ENCODE peak calls at places on chromosomes 4 and X, in eight cellular contexts. Q, U, D, M, S, W, A and O are unnamed samples.

GRCh38 chrX:40936827-40937226 is 148.4 kb upstream of the USP9X start:
- DNase-seq in Q (no peak), U (no peak), D (no peak), M (no peak), S (no peak), W (no peak), A (no peak), O (no peak)

GRCh38 chr4:184453402-184454160 is 20.8 kb downstream of the IRF2 start:
- DNase-seq in Q (peak), U (no peak), D (peak), M (peak), S (peak), W (peak), A (peak), O (peak)

GRCh38 chr4:37068580-37068979 is 176.0 kb upstream of the NWD2 start:
- DNase-seq in Q (peak), U (no peak), D (peak), M (no peak), S (no peak), W (no peak), A (no peak), O (peak)

GRCh38 chr4:2074588-2074987 is 15.5 kb downstream of the NAT8L start:
- DNase-seq in Q (no peak), U (no peak), D (no peak), M (no peak), S (no peak), W (no peak), A (no peak), O (no peak)

GRCh38 chrX:66833426-66833825 is 194.5 kb upstream of the EDA2R start:
- DNase-seq in Q (no peak), U (no peak), D (no peak), M (no peak), S (no peak), W (no peak), A (no peak), O (no peak)

GRCh38 chrX:13250831-13251612 is 68.8 kb downstream of the ATXN3L start:
- DNase-seq in Q (no peak), U (no peak), D (no peak), M (peak), S (no peak), W (no peak), A (no peak), O (no peak)

GRCh38 chr4:123390846-123391456 is 5.6 kb upstream of the SPRY1 start:
- DNase-seq in Q (no peak), U (no peak), D (no peak), M (no peak), S (no peak), W (no peak), A (peak), O (no peak)

GRCh38 chr4:185013715-185014114 is 4.6 kb upstream of the HELT start:
- DNase-seq in Q (no peak), U (no peak), D (no peak), M (no peak), S (no peak), W (no peak), A (no peak), O (peak)

GRCh38 chr4:141455651-141456050 is 180.7 kb upstream of the IL15 start:
- DNase-seq in Q (no peak), U (no peak), D (no peak), M (no peak), S (no peak), W (no peak), A (no peak), O (no peak)

GRCh38 chrX:50081282-50081955 is 119.4 kb downstream of the AKAP4 start:
- DNase-seq in Q (peak), U (peak), D (no peak), M (no peak), S (no peak), W (no peak), A (peak), O (peak)

GRCh38 chrX:71998836-71999509 is 88.3 kb downstream of the NHSL2 start:
- DNase-seq in Q (peak), U (no peak), D (peak), M (peak), S (peak), W (peak), A (peak), O (peak)

GRCh38 chr4:161279095-161279494 is 884.7 kb downstream of the FSTL5 start:
- DNase-seq in Q (no peak), U (no peak), D (no peak), M (no peak), S (no peak), W (no peak), A (no peak), O (no peak)

GRCh38 chr4:2651998-2652397 is 104.1 kb downstream of the TNIP2 start:
- DNase-seq in Q (no peak), U (no peak), D (no peak), M (no peak), S (no peak), W (no peak), A (no peak), O (no peak)

GRCh38 chr4:164959896-164960295 is 17.6 kb downstream of the TRIM61 start:
- DNase-seq in Q (no peak), U (no peak), D (no peak), M (no peak), S (no peak), W (no peak), A (peak), O (no peak)

GRCh38 chr4:114497116-114497515 is 101.5 kb upstream of the UGT8 start:
- DNase-seq in Q (no peak), U (no peak), D (no peak), M (no peak), S (no peak), W (no peak), A (no peak), O (no peak)

GRCh38 chr4:177380730-177381287 is 61.4 kb downstream of the AGA start:
- DNase-seq in Q (no peak), U (no peak), D (peak), M (no peak), S (no peak), W (no peak), A (peak), O (peak)

GRCh38 chr4:137685357-137685756 is 153.1 kb upstream of the PCDH18 start:
- DNase-seq in Q (no peak), U (no peak), D (no peak), M (no peak), S (no peak), W (no peak), A (no peak), O (no peak)

GRCh38 chr4:80263541-80264351 is 2.7 kb upstream of the FGF5 start:
- DNase-seq in Q (peak), U (no peak), D (peak), M (no peak), S (no peak), W (no peak), A (no peak), O (peak)